ENCODE peak calls at places on chromosomes 4 and X, in ten cellular contexts. One of them, this sample, is unnamed. For H3K4me1, the result is how much of the 10 kb centered on the place peaks cover.

GRCh38 chr4:56410247-56410646 is 23.0 kb upstream of the AASDH start:
- DNase-seq in neuronal stem cell: peak
- DNase-seq in osteoblast: peak
- DNase-seq in ovary: peak
- DNase-seq in spleen: no peak
- DNase-seq in breast epithelium: peak
- DNase-seq in vagina: no peak
- DNase-seq in CD8-positive, alpha-beta T cell: no peak
- DNase-seq in mesendoderm: peak
- DNase-seq in left lung: no peak
- DNase-seq in this sample: no peak

GRCh38 chrX:2819345-2820130 is 9.2 kb upstream of the GYG2 start:
- DNase-seq in neuronal stem cell: no peak
- DNase-seq in osteoblast: peak
- DNase-seq in ovary: no peak
- DNase-seq in spleen: no peak
- DNase-seq in breast epithelium: no peak
- DNase-seq in vagina: no peak
- DNase-seq in CD8-positive, alpha-beta T cell: no peak
- DNase-seq in mesendoderm: no peak
- DNase-seq in left lung: no peak
- DNase-seq in this sample: no peak

GRCh38 chr4:5452156-5452555 is 256.2 kb downstream of the EVC2 start:
- DNase-seq in neuronal stem cell: no peak
- DNase-seq in osteoblast: no peak
- DNase-seq in ovary: no peak
- DNase-seq in spleen: peak
- DNase-seq in breast epithelium: no peak
- DNase-seq in vagina: no peak
- DNase-seq in CD8-positive, alpha-beta T cell: no peak
- DNase-seq in mesendoderm: no peak
- DNase-seq in left lung: no peak
- DNase-seq in this sample: no peak

GRCh38 chr4:108512615-108513505 is 107.5 kb upstream of the RPL34 start:
- DNase-seq in neuronal stem cell: peak
- DNase-seq in osteoblast: peak
- DNase-seq in ovary: no peak
- DNase-seq in spleen: no peak
- DNase-seq in breast epithelium: peak
- DNase-seq in vagina: no peak
- DNase-seq in CD8-positive, alpha-beta T cell: peak
- DNase-seq in mesendoderm: peak
- DNase-seq in left lung: peak
- DNase-seq in this sample: no peak

GRCh38 chr4:6362896-6363295 is 93.2 kb downstream of the WFS1 start:
- DNase-seq in neuronal stem cell: peak
- DNase-seq in osteoblast: peak
- DNase-seq in ovary: no peak
- DNase-seq in spleen: no peak
- DNase-seq in breast epithelium: no peak
- DNase-seq in vagina: no peak
- DNase-seq in CD8-positive, alpha-beta T cell: peak
- DNase-seq in mesendoderm: peak
- DNase-seq in left lung: peak
- DNase-seq in this sample: no peak

GRCh38 chr4:74583066-74583700 is 138.2 kb downstream of the AREG start:
- DNase-seq in neuronal stem cell: no peak
- DNase-seq in osteoblast: peak
- DNase-seq in ovary: no peak
- DNase-seq in spleen: no peak
- DNase-seq in breast epithelium: no peak
- DNase-seq in vagina: no peak
- DNase-seq in CD8-positive, alpha-beta T cell: no peak
- DNase-seq in mesendoderm: no peak
- DNase-seq in left lung: no peak
- DNase-seq in this sample: no peak

GRCh38 chrX:10393241-10393640 is 227.1 kb downstream of the MID1 start:
- DNase-seq in neuronal stem cell: no peak
- DNase-seq in osteoblast: no peak
- DNase-seq in ovary: no peak
- DNase-seq in spleen: no peak
- DNase-seq in breast epithelium: no peak
- DNase-seq in vagina: no peak
- DNase-seq in CD8-positive, alpha-beta T cell: no peak
- DNase-seq in mesendoderm: no peak
- DNase-seq in left lung: no peak
- DNase-seq in this sample: no peak

GRCh38 chr4:3391422-3391821 is 50.3 kb upstream of the HGFAC start:
- DNase-seq in neuronal stem cell: no peak
- DNase-seq in osteoblast: no peak
- DNase-seq in ovary: no peak
- DNase-seq in spleen: no peak
- DNase-seq in breast epithelium: no peak
- DNase-seq in vagina: no peak
- DNase-seq in CD8-positive, alpha-beta T cell: no peak
- DNase-seq in mesendoderm: no peak
- DNase-seq in left lung: no peak
- DNase-seq in this sample: no peak

GRCh38 chr4:87060957-87061356 is 126.1 kb downstream of the AFF1 start:
- DNase-seq in neuronal stem cell: no peak
- DNase-seq in osteoblast: peak
- DNase-seq in ovary: no peak
- DNase-seq in spleen: no peak
- DNase-seq in breast epithelium: no peak
- DNase-seq in vagina: no peak
- DNase-seq in CD8-positive, alpha-beta T cell: no peak
- DNase-seq in mesendoderm: no peak
- DNase-seq in left lung: no peak
- DNase-seq in this sample: no peak

GRCh38 chr4:80266902-80267380 is 477 bp downstream of the FGF5 start:
- DNase-seq in neuronal stem cell: no peak
- DNase-seq in osteoblast: peak
- DNase-seq in ovary: no peak
- DNase-seq in spleen: peak
- DNase-seq in breast epithelium: no peak
- DNase-seq in vagina: no peak
- DNase-seq in CD8-positive, alpha-beta T cell: no peak
- DNase-seq in mesendoderm: peak
- DNase-seq in left lung: peak
- DNase-seq in this sample: no peak

GRCh38 chrX:110002300-110003166 is at the start of gene TMEM164:
- DNase-seq in neuronal stem cell: peak
- DNase-seq in osteoblast: peak
- DNase-seq in ovary: peak
- DNase-seq in spleen: peak
- DNase-seq in breast epithelium: peak
- DNase-seq in vagina: no peak
- DNase-seq in CD8-positive, alpha-beta T cell: peak
- DNase-seq in mesendoderm: peak
- DNase-seq in left lung: peak
- DNase-seq in this sample: peak

DNA sequence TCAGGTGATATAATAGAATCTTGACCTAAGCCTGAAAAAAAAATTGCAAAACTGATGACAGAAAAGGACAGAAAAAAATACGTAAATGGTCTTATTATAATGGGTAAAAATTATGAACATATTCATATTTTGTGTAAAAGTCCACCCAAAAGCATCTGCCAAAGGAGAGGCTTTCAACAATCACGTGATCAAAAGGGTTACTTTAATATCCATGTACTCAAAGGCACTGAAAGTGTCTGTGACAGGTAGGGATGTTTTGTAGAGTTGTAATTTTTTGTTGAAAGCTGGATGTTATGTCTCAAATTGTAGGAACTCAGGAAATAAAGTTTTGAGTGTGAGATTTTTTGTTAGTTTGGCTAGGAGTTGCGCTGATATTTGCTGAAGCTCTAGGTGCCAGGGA is 144.8 kb upstream of the GALNTL6 start:
- DNase-seq in neuronal stem cell: no peak
- DNase-seq in osteoblast: no peak
- DNase-seq in ovary: no peak
- DNase-seq in spleen: no peak
- DNase-seq in breast epithelium: no peak
- DNase-seq in vagina: no peak
- DNase-seq in CD8-positive, alpha-beta T cell: no peak
- DNase-seq in mesendoderm: no peak
- DNase-seq in left lung: no peak
- DNase-seq in this sample: no peak
- H3K27ac ChIP-seq in neuronal stem cell: no peak
- H3K27ac ChIP-seq in osteoblast: no peak
- H3K27ac ChIP-seq in ovary: no peak
- H3K27ac ChIP-seq in spleen: no peak
- H3K27ac ChIP-seq in breast epithelium: no peak
- H3K27ac ChIP-seq in vagina: no peak
- H3K27ac ChIP-seq in CD8-positive, alpha-beta T cell: no peak
- H3K27ac ChIP-seq in mesendoderm: no peak
- H3K27ac ChIP-seq in left lung: no peak
- H3K27ac ChIP-seq in this sample: no peak

DNA sequence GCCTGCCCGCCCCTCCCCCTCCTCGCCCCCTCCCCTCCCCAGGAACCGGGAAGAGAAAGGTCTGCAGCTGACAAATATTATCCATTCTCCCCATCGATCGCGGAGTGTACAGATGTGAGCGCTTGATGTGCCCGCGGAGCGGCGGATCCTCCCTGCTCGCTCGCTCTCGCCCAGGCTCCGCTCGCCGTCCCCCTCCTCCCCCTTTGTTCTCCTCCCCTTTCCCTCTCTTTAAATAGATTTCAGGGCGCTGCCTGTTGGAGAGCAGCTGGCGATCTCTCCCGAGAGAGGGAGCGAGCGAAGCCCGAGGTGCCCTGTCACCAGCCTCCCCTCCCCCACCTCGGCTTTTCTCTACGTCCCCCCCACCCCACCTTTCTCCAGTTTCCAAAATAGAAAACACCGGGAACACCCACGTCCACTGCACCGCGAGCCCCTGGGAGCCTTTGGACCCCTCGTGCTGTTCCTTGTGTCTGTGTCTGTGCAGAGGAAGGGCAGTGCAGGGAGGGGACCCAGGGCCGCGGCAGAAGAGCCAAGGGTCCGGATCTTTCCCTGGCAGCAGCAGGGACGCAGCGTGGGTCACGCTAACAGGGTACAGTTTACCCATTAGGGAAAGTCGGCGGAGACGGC is 56.6 kb upstream of the BCOR start:
- DNase-seq in neuronal stem cell: no peak
- DNase-seq in osteoblast: peak
- DNase-seq in ovary: peak
- DNase-seq in spleen: no peak
- DNase-seq in breast epithelium: no peak
- DNase-seq in vagina: no peak
- DNase-seq in CD8-positive, alpha-beta T cell: no peak
- DNase-seq in mesendoderm: peak
- DNase-seq in left lung: no peak
- DNase-seq in this sample: peak
- H3K4me1 ChIP-seq in neuronal stem cell: under half
- H3K4me1 ChIP-seq in osteoblast: under half
- H3K4me1 ChIP-seq in ovary: under half
- H3K4me1 ChIP-seq in spleen: half or more
- H3K4me1 ChIP-seq in breast epithelium: under half
- H3K4me1 ChIP-seq in vagina: under half
- H3K4me1 ChIP-seq in CD8-positive, alpha-beta T cell: under half
- H3K4me1 ChIP-seq in mesendoderm: under half
- H3K4me1 ChIP-seq in left lung: under half
- H3K4me1 ChIP-seq in this sample: under half

DNA sequence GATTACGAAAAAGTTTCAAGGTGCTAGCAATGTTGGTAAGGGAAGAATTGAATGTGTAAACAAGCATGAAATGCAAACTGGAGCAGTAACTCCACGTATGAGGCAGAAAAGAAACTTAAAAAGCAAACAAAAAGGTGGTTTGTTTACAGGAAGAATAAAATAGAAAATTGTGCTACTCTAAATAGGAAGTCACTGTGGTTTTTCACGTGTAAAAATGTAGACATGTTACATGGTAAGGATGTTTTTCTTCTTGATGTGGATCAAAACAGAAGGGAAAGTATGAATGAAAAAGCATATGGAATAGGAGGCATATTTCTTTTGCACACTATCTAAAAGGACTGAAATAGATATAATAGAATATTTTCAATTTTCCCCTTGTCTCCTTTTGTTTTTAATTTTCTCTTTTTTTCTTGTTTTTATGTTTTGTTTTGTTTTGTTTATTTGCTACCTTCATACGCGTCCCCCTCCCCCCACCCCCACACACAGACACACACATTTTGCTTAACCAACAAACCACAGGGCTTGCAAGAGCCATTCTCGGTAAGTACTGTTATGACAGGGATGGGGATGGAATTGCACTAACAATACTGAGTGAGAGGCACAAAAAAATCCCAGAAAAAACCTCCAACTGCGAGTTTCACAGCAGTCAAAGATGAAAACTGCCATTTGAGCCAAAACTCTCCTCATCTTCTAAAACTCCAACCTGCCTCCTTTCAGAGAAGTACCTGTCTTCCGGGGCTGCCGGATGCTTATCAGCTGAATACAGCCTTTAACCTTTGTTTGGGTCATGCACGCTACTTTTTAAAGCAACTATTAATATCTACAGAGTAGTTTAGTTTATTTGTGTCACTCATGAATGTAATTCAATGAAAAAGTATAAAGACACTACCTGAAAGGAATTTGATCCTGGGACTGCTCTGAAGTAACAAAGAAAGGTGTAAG is 135.8 kb downstream of the IL15 start:
- DNase-seq in neuronal stem cell: no peak
- DNase-seq in osteoblast: no peak
- DNase-seq in ovary: no peak
- DNase-seq in spleen: no peak
- DNase-seq in breast epithelium: no peak
- DNase-seq in vagina: no peak
- DNase-seq in CD8-positive, alpha-beta T cell: no peak
- DNase-seq in mesendoderm: no peak
- DNase-seq in left lung: no peak
- DNase-seq in this sample: no peak
- H3K4me3 ChIP-seq in neuronal stem cell: no peak
- H3K4me3 ChIP-seq in osteoblast: peak
- H3K4me3 ChIP-seq in ovary: no peak
- H3K4me3 ChIP-seq in spleen: no peak
- H3K4me3 ChIP-seq in breast epithelium: no peak
- H3K4me3 ChIP-seq in vagina: no peak
- H3K4me3 ChIP-seq in CD8-positive, alpha-beta T cell: no peak
- H3K4me3 ChIP-seq in mesendoderm: no peak
- H3K4me3 ChIP-seq in left lung: no peak
- H3K4me3 ChIP-seq in this sample: no peak

DNA sequence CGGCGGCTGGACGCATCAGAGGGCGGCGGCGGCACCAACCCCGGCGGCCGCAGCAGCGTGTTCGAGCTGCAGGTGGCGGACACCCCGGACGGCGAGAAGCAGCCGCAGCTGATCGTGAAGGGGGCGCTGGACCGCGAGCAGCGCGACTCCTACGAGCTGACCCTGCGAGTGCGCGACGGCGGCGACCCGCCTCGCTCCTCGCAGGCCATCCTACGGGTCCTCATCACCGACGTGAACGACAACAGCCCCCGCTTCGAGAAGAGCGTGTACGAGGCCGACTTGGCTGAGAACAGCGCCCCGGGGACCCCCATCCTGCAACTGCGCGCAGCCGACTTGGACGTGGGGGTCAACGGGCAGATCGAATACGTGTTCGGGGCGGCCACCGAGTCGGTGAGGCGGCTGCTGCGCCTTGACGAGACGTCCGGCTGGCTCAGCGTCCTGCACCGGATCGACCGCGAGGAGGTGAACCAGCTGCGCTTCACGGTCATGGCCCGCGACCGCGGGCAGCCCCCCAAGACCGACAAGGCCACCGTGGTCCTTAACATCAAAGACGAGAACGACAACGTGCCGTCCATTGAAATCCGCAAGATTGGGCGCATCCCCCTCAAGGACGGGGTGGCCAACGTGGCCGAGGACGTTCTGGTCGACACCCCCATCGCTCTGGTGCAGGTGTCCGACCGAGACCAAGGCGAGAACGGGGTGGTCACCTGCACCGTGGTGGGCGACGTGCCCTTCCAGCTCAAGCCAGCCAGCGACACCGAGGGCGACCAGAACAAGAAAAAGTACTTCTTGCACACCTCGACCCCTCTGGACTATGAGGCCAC is 2.1 kb downstream of the PCDH7 start:
- DNase-seq in neuronal stem cell: no peak
- DNase-seq in osteoblast: peak
- DNase-seq in ovary: peak
- DNase-seq in spleen: peak
- DNase-seq in breast epithelium: no peak
- DNase-seq in vagina: no peak
- DNase-seq in CD8-positive, alpha-beta T cell: no peak
- DNase-seq in mesendoderm: no peak
- DNase-seq in left lung: peak
- DNase-seq in this sample: no peak
- H3K27ac ChIP-seq in neuronal stem cell: no peak
- H3K27ac ChIP-seq in osteoblast: no peak
- H3K27ac ChIP-seq in ovary: no peak
- H3K27ac ChIP-seq in spleen: peak
- H3K27ac ChIP-seq in breast epithelium: no peak
- H3K27ac ChIP-seq in vagina: peak
- H3K27ac ChIP-seq in CD8-positive, alpha-beta T cell: no peak
- H3K27ac ChIP-seq in mesendoderm: no peak
- H3K27ac ChIP-seq in left lung: no peak
- H3K27ac ChIP-seq in this sample: no peak